ENCODE peak calls at places on chromosome 2, in nine cellular contexts. V is AG08395, R is psoas muscle, F is ureter, Q is hippocampal formation, S is omental fat pad, A is NCI-H1436, Y is thoracic aorta, B is thyroid gland. J is an unnamed sample.

GRCh38 chr2:100058014-100058310 is 84.4 kb downstream of the AFF3 start:
- DNase-seq in S (no peak), Y (no peak), R (no peak), B (no peak), V (peak), F (no peak), A (no peak), Q (no peak), J (no peak)

GRCh38 chr2:96926236-96926635 is 56.4 kb upstream of the SEMA4C start:
- DNase-seq in S (no peak), V (no peak), A (no peak), Q (no peak), B (no peak), R (peak), Y (no peak), F (no peak), J (no peak)

GRCh38 chr2:112938904-112939303 is 27.9 kb downstream of the IL37 start:
- DNase-seq in Q (no peak), Y (no peak), S (no peak), V (no peak), R (no peak), F (no peak), A (no peak), B (no peak), J (no peak)

GRCh38 chr2:197435598-197436435 is 989 bp upstream of the SF3B1 start:
- DNase-seq in R (no peak), V (no peak), Y (no peak), B (no peak), A (no peak), S (no peak), Q (no peak), F (no peak), J (no peak)

GRCh38 chr2:27807476-27807875 is 36.0 kb downstream of the MRPL33 start:
- DNase-seq in B (peak), Y (no peak), R (no peak), S (no peak), F (no peak), Q (no peak), A (no peak), V (no peak), J (no peak)

GRCh38 chr2:156452971-156453370 is 16.8 kb downstream of the GPD2 start:
- DNase-seq in B (no peak), Q (no peak), R (no peak), A (no peak), Y (no peak), F (no peak), S (no peak), V (peak), J (no peak)

GRCh38 chr2:217437289-217437688 is 565.5 kb downstream of the TNS1 start:
- DNase-seq in B (no peak), R (no peak), V (no peak), F (no peak), Y (no peak), Q (no peak), A (no peak), S (no peak), J (no peak)

GRCh38 chr2:20382965-20383800 is 32.5 kb upstream of the PUM2 start:
- DNase-seq in F (no peak), Y (no peak), B (no peak), S (no peak), R (no peak), V (peak), A (no peak), Q (no peak), J (no peak)

GRCh38 chr2:38178142-38178541 is 102.2 kb upstream of the CYP1B1 start:
- DNase-seq in R (peak), S (no peak), Y (no peak), A (no peak), Q (peak), B (peak), F (no peak), V (peak), J (peak)